ENCODE peak calls at places on chromosomes 1 and 21, in nine cellular contexts. I is NB4, T is heart left ventricle, D is sigmoid colon, Q is suprapubic skin, R is gastrocnemius medialis, B is stomach, E is lower leg skin, H is body of pancreas. L is an unnamed sample.

GRCh38 chr1:219699870-219700269 is 87.0 kb upstream of the ZC3H11B start:
- DNase-seq in I (no peak), T (no peak), D (no peak), Q (no peak), R (no peak), B (no peak), E (no peak), H (no peak), L (no peak)

GRCh38 chr1:171653796-171654704 is 1.6 kb upstream of the MYOC start:
- DNase-seq in I (no peak), T (no peak), D (peak; percentile 64), Q (peak; percentile 47), R (no peak), B (no peak), E (no peak), H (peak; percentile 13), L (no peak)

GRCh38 chr1:26696645-26697440 is 1.0 kb downstream of the ARID1A start:
- DNase-seq in I (peak; percentile 77), T (peak; percentile 72), D (peak; percentile 79), Q (peak; percentile 85), R (no peak), B (peak; percentile 40), E (no peak), H (peak; percentile 50), L (peak; percentile 86)

GRCh38 chr1:196734460-196734859 is 40.2 kb upstream of the CFHR3 start:
- DNase-seq in I (no peak), T (no peak), D (no peak), Q (no peak), R (no peak), B (no peak), E (no peak), H (no peak), L (no peak)

GRCh38 chr1:53165408-53165961 is 23.0 kb upstream of the SLC1A7 start:
- DNase-seq in I (no peak), T (no peak), D (no peak), Q (no peak), R (no peak), B (no peak), E (no peak), H (no peak), L (no peak)

GRCh38 chr1:93591833-93592635 is 89.6 kb downstream of the BCAR3 start:
- DNase-seq in I (peak; percentile 43), T (no peak), D (peak; percentile 65), Q (no peak), R (no peak), B (peak; percentile 96), E (peak; percentile 83), H (peak; percentile 93), L (no peak)

GRCh38 chr1:58763214-58763613 is 20.6 kb downstream of the JUN start:
- DNase-seq in I (no peak), T (no peak), D (no peak), Q (no peak), R (no peak), B (no peak), E (no peak), H (no peak), L (no peak)

GRCh38 chr1:153509729-153510354 is 25.9 kb downstream of the S100A6 start:
- DNase-seq in I (peak; percentile 76), T (no peak), D (no peak), Q (peak; percentile 78), R (no peak), B (peak; percentile 55), E (no peak), H (peak; percentile 49), L (peak; percentile 82)

GRCh38 chr1:89022167-89022959 is at the start of gene GBP3:
- DNase-seq in I (peak; percentile 78), T (no peak), D (no peak), Q (no peak), R (no peak), B (no peak), E (no peak), H (no peak), L (peak; percentile 64)

GRCh38 chr1:8427493-8427892 is 109.6 kb downstream of the SLC45A1 start:
- DNase-seq in I (peak; percentile 90), T (no peak), D (no peak), Q (no peak), R (no peak), B (no peak), E (no peak), H (no peak), L (peak; percentile 38)

GRCh38 chr21:33902349-33902748 is 13.3 kb downstream of the ATP5PO start:
- DNase-seq in I (no peak), T (no peak), D (no peak), Q (no peak), R (peak; percentile 13), B (no peak), E (peak; percentile 67), H (no peak), L (no peak)

GRCh38 chr1:54581621-54582035 is 33.6 kb downstream of the ACOT11 start:
- DNase-seq in I (no peak), T (peak; percentile 91), D (peak; percentile 98), Q (peak; percentile 89), R (peak; percentile 95), B (peak; percentile 97), E (peak; percentile 94), H (peak; percentile 99), L (peak; percentile 21)

GRCh38 chr1:43978551-43979260 is at the start of gene B4GALT2:
- DNase-seq in I (peak; percentile 54), T (no peak), D (no peak), Q (peak; percentile 78), R (no peak), B (peak; percentile 43), E (no peak), H (peak; percentile 68), L (peak; percentile 78)

GRCh38 chr1:52127181-52128175 is 14.4 kb upstream of the ZFYVE9 start:
- DNase-seq in I (peak; percentile 68), T (no peak), D (no peak), Q (no peak), R (no peak), B (no peak), E (no peak), H (peak; percentile 55), L (peak; percentile 53)

GRCh38 chr1:244217711-244218110 is 166.6 kb downstream of the ZBTB18 start:
- DNase-seq in I (no peak), T (no peak), D (no peak), Q (no peak), R (no peak), B (no peak), E (peak; percentile 18), H (no peak), L (no peak)

GRCh38 chr1:247357781-247358211 is 26.1 kb upstream of the ZNF496 start:
- DNase-seq in I (no peak), T (no peak), D (no peak), Q (no peak), R (no peak), B (no peak), E (no peak), H (no peak), L (no peak)

GRCh38 chr1:207025144-207025880 is 7.2 kb downstream of the C1orf116 start:
- DNase-seq in I (peak; percentile 31), T (no peak), D (no peak), Q (no peak), R (no peak), B (peak; percentile 72), E (no peak), H (peak; percentile 62), L (no peak)

GRCh38 chr1:119010201-119010600 is 22.1 kb upstream of the TBX15 start:
- DNase-seq in I (no peak), T (no peak), D (no peak), Q (no peak), R (no peak), B (no peak), E (no peak), H (no peak), L (no peak)
- TF ChIP-seq POLR2A in I (no peak), T (no peak), D (no peak), Q (no peak), R (no peak), B (no peak), E (no peak), H (no peak), L (no peak)

GRCh38 chr1:63367218-63368103 is at the start of gene ALG6:
- DNase-seq in I (peak; percentile 94), T (peak; percentile 97), D (peak; percentile 94), Q (peak; percentile 93), R (peak; percentile 85), B (peak; percentile 97), E (peak; percentile 97), H (peak; percentile 97), L (peak; percentile 96)
- TF ChIP-seq POLR2A in I (peak; percentile 94), T (peak; percentile 89), D (peak; percentile 36), Q (no peak), R (peak; percentile 72), B (no peak), E (no peak), H (peak; percentile 77), L (peak; percentile 94)

GRCh38 chr1:201781447-201781846 is 47.5 kb upstream of the IPO9 start:
- DNase-seq in I (no peak), T (no peak), D (no peak), Q (no peak), R (no peak), B (no peak), E (no peak), H (no peak), L (no peak)

GRCh38 chr1:201779351-201779880 is 49.5 kb upstream of the IPO9 start:
- DNase-seq in I (no peak), T (no peak), D (no peak), Q (no peak), R (no peak), B (no peak), E (no peak), H (no peak), L (no peak)

GRCh38 chr1:201783067-201783466 is 45.9 kb upstream of the IPO9 start:
- DNase-seq in I (no peak), T (no peak), D (no peak), Q (no peak), R (no peak), B (no peak), E (no peak), H (no peak), L (peak; percentile 39)

GRCh38 chr1:201783572-201783971 is 45.4 kb upstream of the IPO9 start:
- DNase-seq in I (peak; percentile 7), T (no peak), D (no peak), Q (no peak), R (no peak), B (no peak), E (no peak), H (no peak), L (no peak)

GRCh38 chr1:201782353-201782752 is 46.6 kb upstream of the IPO9 start:
- DNase-seq in I (no peak), T (no peak), D (no peak), Q (no peak), R (no peak), B (no peak), E (no peak), H (no peak), L (no peak)
- TF ChIP-seq POLR2A in I (no peak), T (no peak), D (no peak), Q (no peak), R (no peak), B (no peak), E (no peak), H (no peak), L (no peak)

DNA sequence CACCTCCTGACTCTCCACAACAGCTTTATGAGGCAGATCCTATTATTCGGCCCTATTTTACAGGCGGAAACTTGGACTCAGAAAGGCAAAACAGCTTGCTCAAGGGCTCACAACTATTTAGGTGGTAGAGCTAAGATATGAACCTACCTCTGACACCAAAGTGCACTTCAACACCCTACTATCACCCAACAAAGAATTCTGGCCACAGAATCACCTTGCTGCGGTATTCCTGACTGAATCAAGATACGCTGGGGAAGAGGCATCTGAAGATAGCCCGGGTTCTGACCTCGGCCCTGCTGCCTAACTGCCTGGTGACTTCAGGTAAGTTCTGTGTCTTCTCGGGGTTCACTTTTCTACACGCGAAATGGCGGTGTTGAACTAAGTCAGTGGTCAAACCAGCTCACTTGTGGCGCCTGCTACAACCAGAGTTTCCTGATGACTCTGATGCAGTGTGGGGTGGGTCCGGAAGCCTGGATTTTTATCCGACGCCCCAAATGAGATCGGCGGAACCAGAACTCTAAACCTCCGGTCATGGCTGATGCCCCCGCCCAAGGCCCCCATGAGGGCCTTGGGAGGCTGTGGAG is 608 bp downstream of the PEF1 start:
- DNase-seq in I (no peak), T (no peak), D (no peak), Q (no peak), R (no peak), B (no peak), E (no peak), H (peak; percentile 13), L (no peak)
- TF ChIP-seq POLR2A in I (no peak), T (no peak), D (no peak), Q (no peak), R (no peak), B (no peak), E (no peak), H (no peak), L (no peak)